ENCODE peak calls at places on chromosomes 5 and 9, in eight cellular contexts. M is gastrocnemius medialis, J is transverse colon, R is IMR-90, L is HCT116, B is tibial nerve, O is uterus, U is adrenal gland. V is an unnamed sample. For H3K27me3, the result is how much of the 10 kb centered on the place peaks cover.

GRCh38 chr9:105138306-105138801 is 106.1 kb upstream of the SLC44A1 start:
- DNase-seq in M (no peak), J (peak), R (no peak), L (no peak), B (peak), O (peak), U (no peak), V (peak)

GRCh38 chr5:173917788-173918786 is 29.9 kb downstream of the CPEB4 start:
- DNase-seq in M (peak), J (peak), R (peak), L (peak), B (no peak), O (peak), U (peak), V (peak)

GRCh38 chr5:87924451-87924850 is 344.2 kb downstream of the TMEM161B start:
- DNase-seq in M (no peak), J (no peak), R (no peak), L (no peak), B (no peak), O (no peak), U (no peak), V (no peak)

GRCh38 chr5:143721960-143722359 is 90.0 kb upstream of the HMHB1 start:
- DNase-seq in M (no peak), J (no peak), R (no peak), L (no peak), B (no peak), O (no peak), U (no peak), V (no peak)

GRCh38 chr9:127991017-127991756 is 10.4 kb upstream of the EEIG1 start:
- DNase-seq in M (no peak), J (peak), R (no peak), L (no peak), B (no peak), O (no peak), U (no peak), V (no peak)

GRCh38 chr9:85744481-85744880 is 2.7 kb upstream of the AGTPBP1 start:
- DNase-seq in M (no peak), J (no peak), R (no peak), L (no peak), B (no peak), O (no peak), U (no peak), V (no peak)

GRCh38 chr5:88667187-88668141 is 215.5 kb downstream of the MEF2C start:
- DNase-seq in M (no peak), J (no peak), R (no peak), L (no peak), B (no peak), O (no peak), U (no peak), V (no peak)

GRCh38 chr9:4857163-4857562 is 64.4 kb downstream of the RCL1 start:
- DNase-seq in M (no peak), J (no peak), R (no peak), L (no peak), B (no peak), O (no peak), U (no peak), V (no peak)

GRCh38 chr5:10453564-10453963 is 11.9 kb downstream of the ROPN1L start:
- DNase-seq in M (no peak), J (no peak), R (peak), L (no peak), B (no peak), O (no peak), U (no peak), V (no peak)

GRCh38 chr5:146794326-146795029 is 84.1 kb downstream of the PPP2R2B start:
- DNase-seq in M (no peak), J (no peak), R (no peak), L (no peak), B (no peak), O (no peak), U (no peak), V (no peak)

GRCh38 chr9:26949604-26950003 is 2.6 kb upstream of the PLAA start:
- DNase-seq in M (no peak), J (no peak), R (peak), L (peak), B (no peak), O (no peak), U (no peak), V (no peak)

GRCh38 chr5:35188041-35188457 is 42.2 kb downstream of the PRLR start:
- DNase-seq in M (no peak), J (peak), R (no peak), L (no peak), B (no peak), O (no peak), U (no peak), V (no peak)

GRCh38 chr5:168786142-168786541 is 207.0 kb upstream of the PANK3 start:
- DNase-seq in M (no peak), J (no peak), R (no peak), L (peak), B (no peak), O (no peak), U (no peak), V (no peak)

GRCh38 chr5:155947394-155948062 is 379.4 kb upstream of the SGCD start:
- DNase-seq in M (no peak), J (no peak), R (peak), L (no peak), B (no peak), O (no peak), U (no peak), V (no peak)

GRCh38 chr5:102959055-102959454 is 160.9 kb downstream of the GIN1 start:
- DNase-seq in M (no peak), J (no peak), R (peak), L (peak), B (no peak), O (no peak), U (no peak), V (no peak)

GRCh38 chr5:102956599-102956998 is 163.3 kb downstream of the GIN1 start:
- DNase-seq in M (no peak), J (no peak), R (no peak), L (no peak), B (no peak), O (no peak), U (no peak), V (no peak)

GRCh38 chr5:102958481-102959011 is 161.4 kb downstream of the GIN1 start:
- DNase-seq in M (no peak), J (no peak), R (peak), L (peak), B (no peak), O (no peak), U (no peak), V (no peak)

GRCh38 chr5:102955463-102955862 is 164.5 kb downstream of the GIN1 start:
- DNase-seq in M (no peak), J (no peak), R (no peak), L (no peak), B (no peak), O (no peak), U (no peak), V (no peak)

GRCh38 chr5:102957141-102957540 is 162.8 kb downstream of the GIN1 start:
- DNase-seq in M (no peak), J (no peak), R (no peak), L (no peak), B (no peak), O (no peak), U (no peak), V (no peak)
- H3K27ac ChIP-seq in M (peak), J (no peak), R (no peak), L (peak), B (no peak), O (no peak), U (no peak), V (no peak)

DNA sequence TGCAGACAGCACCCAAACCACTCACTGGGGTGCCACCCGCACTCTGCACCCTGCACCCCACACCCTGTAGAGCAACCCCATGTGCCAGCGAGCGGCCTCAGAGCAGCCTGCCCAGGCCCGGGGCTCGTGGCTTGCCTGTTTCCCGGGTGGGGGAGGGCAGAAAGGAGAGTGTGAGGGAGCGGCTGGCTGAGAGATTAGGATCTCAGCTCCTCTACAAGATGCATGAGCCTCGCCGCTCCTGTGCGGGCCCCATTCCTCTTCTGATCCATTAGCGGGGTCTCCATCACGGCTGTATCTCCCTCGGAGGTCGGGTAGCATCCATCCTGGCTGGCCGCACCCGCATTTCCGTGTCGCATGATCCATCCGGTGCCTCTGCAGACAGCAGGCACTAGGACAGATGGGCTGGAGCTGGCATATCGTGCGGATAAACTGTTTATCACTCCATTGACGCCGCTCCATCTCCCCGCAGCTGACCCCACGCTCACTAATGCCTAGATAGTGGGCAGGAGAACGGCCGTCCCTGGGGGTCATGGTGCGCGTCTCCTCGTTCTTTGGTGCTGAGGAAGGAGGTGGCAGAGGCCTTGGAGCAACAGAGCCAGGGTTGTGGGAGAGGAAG is 54.3 kb downstream of the MRPL36 start:
- DNase-seq in M (no peak), J (peak), R (no peak), L (no peak), B (no peak), O (peak), U (no peak), V (peak)
- H3K27me3 ChIP-seq in M (under half), J (under half), R (under half), L (under half), B (under half), O (under half), U (under half), V (under half)

DNA sequence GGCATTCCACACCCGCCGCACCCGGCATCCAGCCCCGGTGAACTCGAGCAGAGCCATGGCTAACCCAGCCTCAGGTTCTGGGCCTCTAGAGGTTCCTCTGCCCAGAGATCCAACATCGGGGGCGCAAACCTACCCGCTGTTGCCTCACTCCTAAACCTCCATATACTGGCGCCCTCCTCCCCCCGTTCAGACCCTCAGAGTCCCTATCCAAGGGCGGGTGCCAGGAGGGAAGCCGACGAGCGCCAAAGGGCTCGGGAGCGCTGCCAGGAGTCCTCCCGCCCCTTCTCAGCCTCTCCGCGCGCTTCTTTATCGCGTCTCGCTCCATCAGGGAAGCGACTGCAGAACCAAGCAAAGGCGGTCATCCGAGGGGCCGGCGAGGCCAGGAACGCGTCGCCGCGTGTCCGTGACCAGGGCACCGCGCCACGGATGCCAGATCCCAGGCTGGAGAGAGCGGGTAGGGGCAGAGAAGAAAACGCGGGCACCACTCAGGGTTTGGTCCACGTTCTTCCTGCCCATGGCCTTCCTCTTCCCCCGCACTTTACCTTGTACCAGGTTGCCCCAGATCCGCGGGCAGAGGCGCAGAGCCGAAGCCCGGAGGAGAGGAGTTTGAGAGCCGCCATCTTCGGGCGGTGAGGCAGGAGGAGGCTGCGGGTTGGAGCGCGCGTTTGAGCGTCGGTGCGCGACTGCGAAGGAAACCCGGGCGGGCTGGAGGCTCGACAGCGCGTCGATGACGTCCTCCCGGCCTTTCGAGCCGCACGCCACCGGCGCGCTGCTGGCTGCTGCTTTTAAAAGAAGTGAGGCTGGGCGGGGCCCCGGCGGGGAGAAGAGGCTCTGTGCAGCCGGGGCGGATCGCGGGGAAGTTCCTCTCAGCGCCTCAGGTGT is at the start of gene OXCT1:
- DNase-seq in M (peak), J (peak), R (peak), L (peak), B (peak), O (peak), U (peak), V (peak)
- TF ChIP-seq POLR2A in M (peak), J (peak), R (peak), L (peak), B (peak), O (peak), U (peak), V (peak)

GRCh38 chr9:109108318-109108717 is 11.4 kb downstream of the TMEM245 start:
- DNase-seq in M (no peak), J (no peak), R (peak), L (no peak), B (no peak), O (no peak), U (no peak), V (no peak)

GRCh38 chr9:109110326-109111014 is 9.3 kb downstream of the TMEM245 start:
- DNase-seq in M (no peak), J (no peak), R (peak), L (peak), B (no peak), O (no peak), U (no peak), V (no peak)

GRCh38 chr9:109113239-109113638 is 6.5 kb downstream of the TMEM245 start:
- DNase-seq in M (no peak), J (no peak), R (no peak), L (no peak), B (no peak), O (no peak), U (no peak), V (no peak)

GRCh38 chr9:109107402-109108240 is 12.1 kb downstream of the TMEM245 start:
- DNase-seq in M (no peak), J (no peak), R (peak), L (peak), B (no peak), O (peak), U (peak), V (no peak)

DNA sequence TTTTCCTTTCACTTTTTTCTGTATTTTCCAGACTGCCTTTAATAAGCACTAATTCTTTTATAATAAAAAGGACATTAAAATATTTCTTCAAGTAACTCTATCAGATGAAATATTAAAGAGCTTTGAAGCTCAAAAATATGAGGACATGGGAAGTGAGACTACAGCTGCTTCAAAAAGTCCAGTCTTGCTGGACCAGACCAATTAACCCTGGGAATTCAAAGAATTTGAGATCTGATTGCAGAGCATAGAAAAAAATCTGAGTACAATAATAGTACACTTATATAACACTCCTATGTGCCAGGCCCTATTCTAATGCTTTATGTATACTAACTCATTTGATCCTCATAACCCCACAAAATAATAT is 9.8 kb downstream of the TMEM245 start:
- DNase-seq in M (no peak), J (no peak), R (no peak), L (no peak), B (no peak), O (no peak), U (no peak), V (no peak)
- H3K27ac ChIP-seq in M (peak), J (peak), R (no peak), L (no peak), B (peak), O (peak), U (peak), V (peak)

GRCh38 chr5:77208507-77209163 is 1.8 kb upstream of the PDE8B start:
- DNase-seq in M (no peak), J (no peak), R (no peak), L (no peak), B (no peak), O (peak), U (peak), V (no peak)
- H3K27me3 ChIP-seq in M (under half), J (half or more), R (half or more), L (under half), B (under half), O (under half), U (under half), V (under half)

DNA sequence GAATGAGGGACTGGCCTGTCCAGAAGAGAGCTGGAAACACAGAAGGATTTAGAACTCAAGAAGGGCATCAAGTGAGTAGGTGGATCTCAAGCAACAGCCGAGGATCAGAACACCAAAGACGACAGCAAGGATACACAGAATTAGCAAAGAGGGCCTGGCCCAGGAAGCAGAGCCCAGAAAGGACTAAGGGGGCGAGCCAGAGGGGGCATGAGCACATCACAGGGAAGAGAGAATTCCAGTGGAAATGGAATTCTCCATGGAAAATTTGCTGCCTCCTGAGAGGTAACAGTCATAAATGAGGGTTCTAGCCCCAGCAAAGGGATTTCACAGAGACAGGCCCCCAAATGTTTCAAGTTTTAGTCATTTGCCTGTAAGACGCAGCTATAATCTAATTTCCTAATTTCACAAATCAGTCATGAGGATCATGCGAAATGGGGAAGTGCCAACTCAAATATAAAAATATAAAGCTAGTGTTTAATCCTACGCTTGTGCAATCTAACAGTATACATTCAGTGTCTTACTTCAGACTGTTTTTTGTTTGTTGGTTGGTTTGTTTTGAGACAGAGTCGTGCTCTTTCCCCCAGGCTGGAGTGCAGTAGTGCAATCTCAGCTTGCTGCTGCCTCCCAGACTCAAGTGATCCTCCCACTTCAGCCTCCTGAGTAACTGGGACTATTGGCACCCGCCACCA is 46.7 kb downstream of the FNBP1 start:
- DNase-seq in M (no peak), J (no peak), R (no peak), L (no peak), B (no peak), O (no peak), U (no peak), V (no peak)
- TF ChIP-seq POLR2A in M (no peak), J (no peak), R (no peak), L (no peak), B (no peak), O (no peak), U (no peak), V (no peak)

V was measured in heart left ventricle.